ENCODE peak calls at places on chromosome 19, in nine cellular contexts. Z is cardiac septum; V is NCI-H1105; O is activated naive CD4-positive, alpha-beta T cell treated with anti-CD3 and anti-CD28 coated beads for 36 hours; N is central memory CD8-positive, alpha-beta T cell; C is SK-N-SH; K is germinal center; S is cerebellar nuclear complex; L is HT-29. J is an unnamed sample.

GRCh38 chr19:40716031-40716654 is 543 bp downstream of the COQ8B start:
- DNase-seq in Z (no peak), V (no peak), O (peak), N (no peak), C (no peak), K (peak), S (no peak), L (peak), J (no peak)

GRCh38 chr19:16370671-16371391 is 46.2 kb downstream of the KLF2 start:
- DNase-seq in Z (no peak), V (no peak), O (no peak), N (peak), C (no peak), K (no peak), S (no peak), L (no peak), J (no peak)

GRCh38 chr19:50418186-50419021 is at the start of gene SPIB:
- DNase-seq in Z (no peak), V (no peak), O (no peak), N (no peak), C (no peak), K (peak), S (no peak), L (no peak), J (no peak)

GRCh38 chr19:49564616-49565045 is 15.7 kb downstream of the NOSIP start:
- DNase-seq in Z (no peak), V (no peak), O (peak), N (no peak), C (no peak), K (no peak), S (no peak), L (no peak), J (no peak)

GRCh38 chr19:50478901-50479715 is 2.5 kb upstream of the GARIN5A start:
- DNase-seq in Z (no peak), V (no peak), O (peak), N (no peak), C (no peak), K (no peak), S (no peak), L (peak), J (no peak)

GRCh38 chr19:4182082-4182926 is at the start of the genes ANKRD24 and SIRT6:
- DNase-seq in Z (peak), V (peak), O (peak), N (peak), C (peak), K (peak), S (no peak), L (peak), J (peak)

GRCh38 chr19:35513231-35513974 is at the start of gene DMKN:
- DNase-seq in Z (no peak), V (no peak), O (no peak), N (no peak), C (no peak), K (no peak), S (no peak), L (no peak), J (no peak)

GRCh38 chr19:8614455-8614854 is 3.9 kb upstream of the ADAMTS10 start:
- DNase-seq in Z (no peak), V (no peak), O (no peak), N (no peak), C (no peak), K (no peak), S (no peak), L (no peak), J (no peak)

GRCh38 chr19:49133621-49134454 is 14.5 kb downstream of the PPFIA3 start:
- DNase-seq in Z (no peak), V (peak), O (peak), N (no peak), C (peak), K (peak), S (no peak), L (no peak), J (peak)